ENCODE peak calls at places on chromosomes 6 and 20, in ten cellular contexts. R is K562; F is stomach; P is Karpas-422; U is neural progenitor cell; E is IMR-90; O is CD8-positive, alpha-beta T cell; G is heart right ventricle; Z is aorta; B is Caco-2. Y is an unnamed sample.

GRCh38 chr20:50916257-50916656 is 15.0 kb downstream of the ADNP start:
- DNase-seq in R (peak; percentile 50), F (no peak), P (peak; percentile 39), U (no peak), E (peak; percentile 61), O (no peak), G (no peak), Z (no peak), B (peak; percentile 81), Y (no peak)

GRCh38 chr6:104952911-104953409 is 3.9 kb upstream of the LIN28B start:
- DNase-seq in R (peak; percentile 77), F (no peak), P (no peak), U (peak; percentile 85), E (no peak), O (no peak), G (no peak), Z (peak; percentile 76), B (no peak), Y (no peak)

GRCh38 chr6:108560463-108561308 is at the start of gene FOXO3:
- DNase-seq in R (peak; percentile 83), F (peak; percentile 95), P (no peak), U (peak; percentile 95), E (peak; percentile 80), O (peak; percentile 46), G (peak; percentile 90), Z (peak; percentile 97), B (peak; percentile 93), Y (no peak)

GRCh38 chr6:2733324-2733723 is 17.4 kb downstream of the MYLK4 start:
- DNase-seq in R (peak; percentile 92), F (peak; percentile 39), P (peak; percentile 87), U (no peak), E (peak; percentile 23), O (peak; percentile 53), G (peak; percentile 64), Z (no peak), B (no peak), Y (peak; percentile 20)

GRCh38 chr20:42530855-42531674 is 658.6 kb downstream of the PTPRT start:
- DNase-seq in R (peak; percentile 38), F (no peak), P (peak; percentile 78), U (peak; percentile 60), E (no peak), O (no peak), G (peak; percentile 10), Z (no peak), B (peak; percentile 53), Y (peak; percentile 26)

GRCh38 chr20:38962044-38962897 is at the start of gene DHX35:
- DNase-seq in R (peak; percentile 98), F (peak; percentile 98), P (peak; percentile 99), U (peak; percentile 99), E (peak; percentile 94), O (peak; percentile 98), G (peak; percentile 98), Z (peak; percentile 100), B (peak; percentile 100), Y (peak; percentile 99)

GRCh38 chr6:30568245-30568644 is 3.0 kb upstream of the ABCF1 start:
- DNase-seq in R (peak; percentile 37), F (no peak), P (no peak), U (no peak), E (no peak), O (peak; percentile 60), G (no peak), Z (no peak), B (no peak), Y (no peak)

GRCh38 chr6:17423018-17423417 is 29.6 kb downstream of the CAP2 start:
- DNase-seq in R (no peak), F (no peak), P (no peak), U (no peak), E (no peak), O (no peak), G (no peak), Z (no peak), B (no peak), Y (no peak)

GRCh38 chr6:151068761-151069312 is 170.9 kb upstream of the AKAP12 start:
- DNase-seq in R (no peak), F (no peak), P (no peak), U (no peak), E (peak; percentile 62), O (no peak), G (no peak), Z (no peak), B (no peak), Y (no peak)

GRCh38 chr6:157469378-157469777 is 88.4 kb downstream of the ZDHHC14 start:
- DNase-seq in R (no peak), F (no peak), P (no peak), U (no peak), E (no peak), O (no peak), G (no peak), Z (no peak), B (no peak), Y (no peak)

GRCh38 chr6:35480176-35480575 is 12.0 kb downstream of the RPL10A start:
- DNase-seq in R (no peak), F (no peak), P (no peak), U (no peak), E (no peak), O (peak; percentile 15), G (no peak), Z (no peak), B (no peak), Y (no peak)

DNA sequence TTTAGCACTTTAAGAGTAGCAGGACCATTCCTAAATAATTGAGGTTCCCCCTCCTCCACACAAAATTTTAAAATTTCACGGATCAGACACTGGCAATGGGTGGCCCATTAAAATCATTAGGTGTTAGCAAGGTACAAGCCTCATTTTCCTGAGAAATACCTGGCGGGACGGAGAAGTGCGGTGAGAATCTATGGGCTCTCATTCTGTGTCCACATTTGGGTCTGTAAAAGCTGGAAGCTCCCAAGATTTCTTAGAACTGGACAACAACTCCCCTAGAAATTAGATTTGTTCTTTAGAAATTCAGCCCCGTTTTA is 5.9 kb downstream of the SIM1 start:
- DNase-seq in R (no peak), F (no peak), P (no peak), U (no peak), E (no peak), O (no peak), G (no peak), Z (no peak), B (no peak), Y (no peak)
- H3K27me3 ChIP-seq in R (peaks cover 61% of the 10 kb centered on the region), F (peaks cover 98% of the 10 kb centered on the region), P (no peaks in the 10 kb centered on the region), U (peaks cover 100% of the 10 kb centered on the region), E (peaks cover 94% of the 10 kb centered on the region), O (peaks cover 68% of the 10 kb centered on the region), G (peaks cover 100% of the 10 kb centered on the region), Z (peaks cover 4% of the 10 kb centered on the region), B (no peaks in the 10 kb centered on the region), Y (no peaks in the 10 kb centered on the region)

GRCh38 chr20:45857836-45858250 is 429 bp downstream of the ZSWIM3 start:
- DNase-seq in R (peak; percentile 70), F (no peak), P (peak; percentile 83), U (peak; percentile 44), E (no peak), O (no peak), G (no peak), Z (no peak), B (no peak), Y (no peak)
- H3K4me1 ChIP-seq in R (peaks cover 28% of the 10 kb centered on the region), F (peaks cover 69% of the 10 kb centered on the region), P (peaks cover 22% of the 10 kb centered on the region), U (no peaks in the 10 kb centered on the region), E (peaks cover 8% of the 10 kb centered on the region), O (peaks cover 29% of the 10 kb centered on the region), G (peaks cover 35% of the 10 kb centered on the region), Z (no peaks in the 10 kb centered on the region), B (peaks cover 17% of the 10 kb centered on the region), Y (peaks cover 47% of the 10 kb centered on the region)

GRCh38 chr20:62446398-62446985 is 19.2 kb upstream of the RBBP8NL start:
- DNase-seq in R (no peak), F (no peak), P (no peak), U (no peak), E (no peak), O (no peak), G (no peak), Z (no peak), B (no peak), Y (no peak)

GRCh38 chr20:62449951-62450815 is 22.8 kb upstream of the RBBP8NL start:
- DNase-seq in R (no peak), F (no peak), P (no peak), U (no peak), E (no peak), O (no peak), G (peak; percentile 17), Z (no peak), B (no peak), Y (no peak)

GRCh38 chr20:62447143-62447869 is 20.0 kb upstream of the RBBP8NL start:
- DNase-seq in R (peak; percentile 32), F (no peak), P (no peak), U (no peak), E (no peak), O (no peak), G (no peak), Z (no peak), B (no peak), Y (no peak)

GRCh38 chr20:62448038-62448437 is 20.7 kb upstream of the RBBP8NL start:
- DNase-seq in R (no peak), F (no peak), P (peak; percentile 53), U (no peak), E (no peak), O (no peak), G (no peak), Z (no peak), B (no peak), Y (no peak)

DNA sequence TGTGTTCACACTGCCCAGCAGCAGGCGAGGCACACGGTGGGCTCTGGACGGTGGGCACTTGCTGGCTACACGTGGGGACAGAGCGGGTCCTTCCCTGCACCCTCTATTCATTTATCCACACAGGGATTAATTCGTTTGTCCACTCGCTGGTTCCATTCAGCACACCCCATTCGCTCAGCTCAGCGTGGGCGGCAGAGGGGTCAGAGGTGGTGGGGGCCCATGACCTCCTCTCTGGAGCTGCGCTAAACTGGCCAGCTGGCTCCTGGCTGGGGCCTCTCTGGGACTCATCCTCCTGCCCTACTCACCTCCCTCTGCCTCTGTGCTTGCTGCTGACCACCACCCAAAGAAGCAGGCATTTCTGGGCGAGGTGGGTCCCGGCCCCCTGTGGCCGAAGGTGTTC is 21.4 kb upstream of the RBBP8NL start:
- DNase-seq in R (no peak), F (no peak), P (no peak), U (peak; percentile 73), E (no peak), O (no peak), G (no peak), Z (no peak), B (no peak), Y (no peak)
- H3K27me3 ChIP-seq in R (peaks cover 12% of the 10 kb centered on the region), F (peaks cover 19% of the 10 kb centered on the region), P (no peaks in the 10 kb centered on the region), U (no peaks in the 10 kb centered on the region), E (peaks cover 34% of the 10 kb centered on the region), O (no peaks in the 10 kb centered on the region), G (peaks cover 4% of the 10 kb centered on the region), Z (no peaks in the 10 kb centered on the region), B (no peaks in the 10 kb centered on the region), Y (no peaks in the 10 kb centered on the region)

DNA sequence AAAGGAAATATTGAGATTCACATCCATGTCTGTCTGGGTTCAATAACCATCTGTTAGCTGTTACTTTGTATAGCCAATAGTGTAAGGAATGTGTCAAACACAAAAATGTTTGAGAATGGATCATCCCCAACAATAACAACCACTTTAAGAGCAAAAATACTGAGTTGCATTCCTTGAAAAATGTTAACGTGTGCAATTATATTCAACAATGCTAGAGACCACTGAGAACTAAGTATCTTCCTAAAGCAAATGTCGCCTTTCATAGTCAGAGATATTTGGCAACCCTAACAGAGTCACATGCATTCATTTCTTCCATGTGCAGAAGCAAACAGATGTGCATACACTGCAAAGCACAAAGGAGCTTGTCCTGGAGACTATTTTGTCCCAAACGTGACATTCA is 448.6 kb downstream of the GJA1 start:
- DNase-seq in R (no peak), F (no peak), P (no peak), U (no peak), E (no peak), O (no peak), G (no peak), Z (no peak), B (no peak), Y (no peak)
- H3K4me1 ChIP-seq in R (no peaks in the 10 kb centered on the region), F (no peaks in the 10 kb centered on the region), P (no peaks in the 10 kb centered on the region), U (peaks cover 7% of the 10 kb centered on the region), E (peaks cover 17% of the 10 kb centered on the region), O (no peaks in the 10 kb centered on the region), G (no peaks in the 10 kb centered on the region), Z (no peaks in the 10 kb centered on the region), B (peaks cover 25% of the 10 kb centered on the region), Y (no peaks in the 10 kb centered on the region)

GRCh38 chr6:27592481-27593199 is 119.7 kb upstream of the ZNF184 start:
- DNase-seq in R (peak; percentile 94), F (no peak), P (peak; percentile 40), U (peak; percentile 76), E (peak; percentile 90), O (no peak), G (no peak), Z (no peak), B (peak; percentile 82), Y (no peak)
- H3K27me3 ChIP-seq in R (no peaks in the 10 kb centered on the region), F (peaks cover 61% of the 10 kb centered on the region), P (no peaks in the 10 kb centered on the region), U (peaks cover 48% of the 10 kb centered on the region), E (no peaks in the 10 kb centered on the region), O (peaks cover 31% of the 10 kb centered on the region), G (peaks cover 57% of the 10 kb centered on the region), Z (peaks cover 7% of the 10 kb centered on the region), B (no peaks in the 10 kb centered on the region), Y (peaks cover 19% of the 10 kb centered on the region)